ENCODE peak calls at places on chromosome 2, in five cellular contexts. One of them, this sample, is unnamed.
A peak's percentile ranks its signal among the peaks of the same experiment; 100 is the strongest.

GRCh38 chr2:120470041-120470716 is 124.2 kb downstream of the INHBB start:
- DNase-seq in T-helper 9 cell: no peak
- DNase-seq in EH: peak; percentile 97
- DNase-seq in nucleus accumbens: no peak
- DNase-seq in activated CD8-positive, alpha-beta memory T cell treated with anti-CD3 and anti-CD28 coated beads for 48 hours: no peak
- DNase-seq in this sample: peak; percentile 87

GRCh38 chr2:79040967-79041582 is 15.6 kb downstream of the REG3G start:
- DNase-seq in nucleus accumbens: no peak
- DNase-seq in activated CD8-positive, alpha-beta memory T cell treated with anti-CD3 and anti-CD28 coated beads for 48 hours: no peak
- DNase-seq in T-helper 9 cell: no peak
- DNase-seq in EH: no peak
- DNase-seq in this sample: no peak

GRCh38 chr2:38691994-38692393 is 26.1 kb downstream of the GALM start:
- DNase-seq in EH: peak; percentile 14
- DNase-seq in nucleus accumbens: no peak
- DNase-seq in T-helper 9 cell: no peak
- DNase-seq in activated CD8-positive, alpha-beta memory T cell treated with anti-CD3 and anti-CD28 coated beads for 48 hours: no peak
- DNase-seq in this sample: no peak

GRCh38 chr2:47336259-47337238 is 66.4 kb upstream of the MSH2 start:
- DNase-seq in activated CD8-positive, alpha-beta memory T cell treated with anti-CD3 and anti-CD28 coated beads for 48 hours: no peak
- DNase-seq in T-helper 9 cell: no peak
- DNase-seq in EH: no peak
- DNase-seq in nucleus accumbens: no peak
- DNase-seq in this sample: no peak

GRCh38 chr2:31770718-31771117 is 190.0 kb upstream of the SRD5A2 start:
- DNase-seq in nucleus accumbens: no peak
- DNase-seq in activated CD8-positive, alpha-beta memory T cell treated with anti-CD3 and anti-CD28 coated beads for 48 hours: no peak
- DNase-seq in EH: peak; percentile 14
- DNase-seq in T-helper 9 cell: no peak
- DNase-seq in this sample: no peak

GRCh38 chr2:165833156-165833555 is 39.1 kb upstream of the GALNT3 start:
- DNase-seq in nucleus accumbens: no peak
- DNase-seq in T-helper 9 cell: no peak
- DNase-seq in activated CD8-positive, alpha-beta memory T cell treated with anti-CD3 and anti-CD28 coated beads for 48 hours: no peak
- DNase-seq in EH: peak; percentile 68
- DNase-seq in this sample: peak; percentile 86

GRCh38 chr2:28359222-28360065 is 33.2 kb upstream of the FOSL2 start:
- DNase-seq in T-helper 9 cell: peak; percentile 73
- DNase-seq in EH: peak; percentile 36
- DNase-seq in nucleus accumbens: no peak
- DNase-seq in activated CD8-positive, alpha-beta memory T cell treated with anti-CD3 and anti-CD28 coated beads for 48 hours: peak; percentile 72
- DNase-seq in this sample: no peak

GRCh38 chr2:61538920-61539559 is 884 bp upstream of the XPO1 start:
- DNase-seq in activated CD8-positive, alpha-beta memory T cell treated with anti-CD3 and anti-CD28 coated beads for 48 hours: peak; percentile 7
- DNase-seq in nucleus accumbens: peak; percentile 19
- DNase-seq in T-helper 9 cell: peak; percentile 20
- DNase-seq in EH: no peak
- DNase-seq in this sample: peak; percentile 41

This sample was measured in mammary epithelial cell.